ENCODE peak calls at places on chromosomes 3 and 15, in six cellular contexts. One of them, this sample, is unnamed.

GRCh38 chr15:39287322-39288195 is 293.3 kb upstream of the THBS1 start:
- DNase-seq in substantia nigra: no peak
- DNase-seq in stimulated activated CD4-positive, alpha-beta T cell treated with anti-CD3 and anti-CD28 coated beads, Interleukin-15, amount 100 ng/mL, for 1 hour: no peak
- DNase-seq in posterior cingulate gyrus: no peak
- DNase-seq in EL: peak
- DNase-seq in HT1080: peak
- DNase-seq in this sample: no peak

GRCh38 chr15:90859234-90860131 is 8.9 kb upstream of the FURIN start:
- DNase-seq in posterior cingulate gyrus: no peak
- DNase-seq in stimulated activated CD4-positive, alpha-beta T cell treated with anti-CD3 and anti-CD28 coated beads, Interleukin-15, amount 100 ng/mL, for 1 hour: no peak
- DNase-seq in EL: no peak
- DNase-seq in HT1080: no peak
- DNase-seq in substantia nigra: no peak
- DNase-seq in this sample: no peak

GRCh38 chr3:133700351-133700750 is 38.6 kb upstream of the TOPBP1 start:
- DNase-seq in substantia nigra: no peak
- DNase-seq in stimulated activated CD4-positive, alpha-beta T cell treated with anti-CD3 and anti-CD28 coated beads, Interleukin-15, amount 100 ng/mL, for 1 hour: no peak
- DNase-seq in EL: no peak
- DNase-seq in HT1080: no peak
- DNase-seq in posterior cingulate gyrus: no peak
- DNase-seq in this sample: no peak

GRCh38 chr15:51023499-51023898 is 71.2 kb downstream of the TNFAIP8L3 start:
- DNase-seq in EL: no peak
- DNase-seq in stimulated activated CD4-positive, alpha-beta T cell treated with anti-CD3 and anti-CD28 coated beads, Interleukin-15, amount 100 ng/mL, for 1 hour: no peak
- DNase-seq in substantia nigra: no peak
- DNase-seq in HT1080: no peak
- DNase-seq in posterior cingulate gyrus: no peak
- DNase-seq in this sample: no peak

GRCh38 chr15:62474771-62475124 is 309.7 kb upstream of the C2CD4B start:
- DNase-seq in posterior cingulate gyrus: no peak
- DNase-seq in EL: peak
- DNase-seq in HT1080: no peak
- DNase-seq in stimulated activated CD4-positive, alpha-beta T cell treated with anti-CD3 and anti-CD28 coated beads, Interleukin-15, amount 100 ng/mL, for 1 hour: no peak
- DNase-seq in substantia nigra: no peak
- DNase-seq in this sample: no peak

GRCh38 chr15:98823012-98823458 is 174.7 kb downstream of the IGF1R start:
- DNase-seq in posterior cingulate gyrus: no peak
- DNase-seq in substantia nigra: no peak
- DNase-seq in EL: peak
- DNase-seq in stimulated activated CD4-positive, alpha-beta T cell treated with anti-CD3 and anti-CD28 coated beads, Interleukin-15, amount 100 ng/mL, for 1 hour: no peak
- DNase-seq in HT1080: peak
- DNase-seq in this sample: no peak

GRCh38 chr3:55801068-55801467 is 314.0 kb upstream of the WNT5A start:
- DNase-seq in stimulated activated CD4-positive, alpha-beta T cell treated with anti-CD3 and anti-CD28 coated beads, Interleukin-15, amount 100 ng/mL, for 1 hour: no peak
- DNase-seq in posterior cingulate gyrus: no peak
- DNase-seq in HT1080: no peak
- DNase-seq in EL: no peak
- DNase-seq in substantia nigra: no peak
- DNase-seq in this sample: no peak

GRCh38 chr15:49045691-49046112 is 544 bp downstream of the SECISBP2L start:
- DNase-seq in substantia nigra: no peak
- DNase-seq in posterior cingulate gyrus: no peak
- DNase-seq in stimulated activated CD4-positive, alpha-beta T cell treated with anti-CD3 and anti-CD28 coated beads, Interleukin-15, amount 100 ng/mL, for 1 hour: no peak
- DNase-seq in HT1080: peak
- DNase-seq in EL: peak
- DNase-seq in this sample: no peak

GRCh38 chr3:170355738-170356595 is 1.5 kb upstream of the SKIL start:
- DNase-seq in EL: peak
- DNase-seq in substantia nigra: peak
- DNase-seq in HT1080: peak
- DNase-seq in posterior cingulate gyrus: no peak
- DNase-seq in stimulated activated CD4-positive, alpha-beta T cell treated with anti-CD3 and anti-CD28 coated beads, Interleukin-15, amount 100 ng/mL, for 1 hour: no peak
- DNase-seq in this sample: no peak

GRCh38 chr3:191568206-191568605 is 107.2 kb downstream of the PYDC2 start:
- DNase-seq in EL: no peak
- DNase-seq in substantia nigra: no peak
- DNase-seq in posterior cingulate gyrus: no peak
- DNase-seq in HT1080: peak
- DNase-seq in stimulated activated CD4-positive, alpha-beta T cell treated with anti-CD3 and anti-CD28 coated beads, Interleukin-15, amount 100 ng/mL, for 1 hour: no peak
- DNase-seq in this sample: no peak